ENCODE peak calls at places on chromosomes 5 and 9, in six cellular contexts. K, G, P, Q, I and S are unnamed samples.

GRCh38 chr9:96021616-96022444 is 146.3 kb downstream of the ERCC6L2 start:
- DNase-seq in G (no peak), P (peak), K (no peak), I (no peak), Q (peak), S (no peak)

GRCh38 chr5:172162348-172162747 is 25.7 kb downstream of the STK10 start:
- DNase-seq in P (no peak), K (no peak), G (no peak), I (no peak), Q (no peak), S (no peak)

GRCh38 chr5:132777209-132778069 is at the start of gene SEPTIN8:
- DNase-seq in P (peak), G (no peak), I (peak), Q (peak), K (no peak), S (no peak)

GRCh38 chr5:22709743-22710142 is 143.4 kb downstream of the CDH12 start:
- DNase-seq in P (no peak), Q (no peak), K (no peak), I (no peak), G (no peak), S (peak)

GRCh38 chr9:92944921-92945320 is 2.4 kb upstream of the FGD3 start:
- DNase-seq in G (no peak), P (no peak), I (no peak), K (no peak), Q (no peak), S (no peak)

GRCh38 chr9:79670269-79670961 is 98.7 kb downstream of the TLE4 start:
- DNase-seq in G (no peak), K (no peak), I (no peak), Q (no peak), P (no peak), S (peak)

GRCh38 chr9:131641618-131642495 is 96.5 kb downstream of the PRRT1B start:
- DNase-seq in I (no peak), K (no peak), G (no peak), P (no peak), Q (peak), S (no peak)

GRCh38 chr5:31186672-31187267 is 6.7 kb upstream of the CDH6 start:
- DNase-seq in P (no peak), G (no peak), I (no peak), Q (no peak), K (no peak), S (no peak)

GRCh38 chr5:10133830-10134229 is 115.9 kb downstream of the ATPSCKMT start:
- DNase-seq in I (no peak), Q (no peak), G (peak), P (no peak), K (no peak), S (no peak)

GRCh38 chr5:598564-598890 is 13.6 kb upstream of the CEP72 start:
- DNase-seq in K (no peak), Q (peak), P (no peak), G (no peak), I (no peak), S (no peak)

GRCh38 chr5:140869555-140869886 is 764 bp downstream of the PCDHA11 start:
- DNase-seq in G (no peak), K (no peak), P (no peak), I (no peak), Q (no peak), S (no peak)

GRCh38 chr5:8829322-8830029 is 716.4 kb downstream of the SEMA5A start:
- DNase-seq in G (peak), P (no peak), K (no peak), Q (no peak), I (no peak), S (peak)

GRCh38 chr5:175743676-175744210 is 85.9 kb downstream of the HRH2 start:
- DNase-seq in I (peak), Q (no peak), K (no peak), P (no peak), G (no peak), S (no peak)

GRCh38 chr5:16128944-16129343 is 50.6 kb downstream of the MARCHF11 start:
- DNase-seq in Q (no peak), I (no peak), K (no peak), P (no peak), G (no peak), S (no peak)

GRCh38 chr5:39109616-39110015 is 35.4 kb upstream of the RICTOR start:
- DNase-seq in I (no peak), K (no peak), G (no peak), P (no peak), Q (no peak), S (no peak)

DNA sequence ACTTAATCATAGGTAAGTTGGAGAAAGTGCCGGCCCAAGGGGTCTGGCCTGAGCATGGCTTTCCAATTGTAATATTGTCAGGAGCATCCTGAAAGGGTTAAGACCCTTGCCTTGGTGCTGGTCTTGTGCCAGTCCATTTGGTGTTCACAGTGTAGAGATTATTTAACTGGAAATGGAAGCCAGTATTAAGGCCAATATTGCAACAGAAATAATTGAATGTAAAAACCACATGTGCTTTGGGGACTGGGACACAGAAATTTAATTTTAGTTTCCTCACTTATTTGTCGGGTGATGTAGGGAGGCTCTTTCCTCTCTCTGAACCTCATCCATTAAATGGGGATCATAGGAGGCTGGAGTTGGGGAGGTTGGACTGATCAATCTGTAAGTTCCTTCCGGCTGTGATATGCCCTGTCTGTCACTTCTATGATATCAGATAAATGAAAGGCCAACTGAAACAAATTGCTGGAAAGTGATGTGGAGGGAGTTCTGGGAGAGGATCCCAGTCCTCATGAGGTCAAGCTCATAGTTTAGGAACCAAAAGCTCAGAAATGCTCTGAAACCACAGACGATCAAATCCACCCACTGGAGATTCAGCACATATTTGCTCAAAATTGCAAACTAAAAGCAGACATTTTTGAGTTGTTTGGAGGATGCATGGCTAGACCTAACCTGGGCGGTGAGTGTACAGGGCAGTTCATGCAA is 54.8 kb upstream of the COL15A1 start:
- DNase-seq in G (no peak), Q (peak), P (no peak), K (no peak), I (no peak), S (no peak)
- H3K27ac ChIP-seq in G (no peak), Q (peak), P (no peak), K (peak), I (peak), S (no peak)

DNA sequence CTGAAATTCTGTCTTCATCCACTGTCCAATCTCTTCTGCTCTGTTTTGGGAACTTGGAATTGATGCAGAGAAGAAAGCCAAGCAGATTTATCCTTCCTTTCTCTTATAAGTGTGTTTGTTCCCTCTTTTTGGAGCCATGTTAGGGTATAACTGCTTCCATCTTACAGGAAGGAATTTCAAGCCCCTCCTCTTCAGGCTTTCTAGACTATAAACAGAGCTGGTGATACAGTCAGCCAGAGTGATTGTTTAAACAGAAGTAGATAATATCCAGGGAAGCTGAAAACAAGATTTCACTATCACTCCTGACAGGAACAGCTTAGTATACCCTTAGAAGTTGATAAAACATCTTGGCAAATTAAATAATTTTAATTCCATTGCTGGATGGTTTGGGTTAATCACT is 102.1 kb upstream of the DMRT1 start:
- DNase-seq in P (no peak), K (no peak), Q (no peak), G (no peak), I (no peak), S (no peak)
- H3K27ac ChIP-seq in P (no peak), K (peak), Q (peak), G (peak), I (peak), S (peak)

GRCh38 chr5:52804978-52805377 is 17.3 kb downstream of the ITGA1 start:
- DNase-seq in G (no peak), I (no peak), Q (no peak), K (no peak), P (no peak), S (no peak)
- H3K27ac ChIP-seq in G (peak), I (peak), Q (no peak), K (no peak), P (no peak), S (no peak)

DNA sequence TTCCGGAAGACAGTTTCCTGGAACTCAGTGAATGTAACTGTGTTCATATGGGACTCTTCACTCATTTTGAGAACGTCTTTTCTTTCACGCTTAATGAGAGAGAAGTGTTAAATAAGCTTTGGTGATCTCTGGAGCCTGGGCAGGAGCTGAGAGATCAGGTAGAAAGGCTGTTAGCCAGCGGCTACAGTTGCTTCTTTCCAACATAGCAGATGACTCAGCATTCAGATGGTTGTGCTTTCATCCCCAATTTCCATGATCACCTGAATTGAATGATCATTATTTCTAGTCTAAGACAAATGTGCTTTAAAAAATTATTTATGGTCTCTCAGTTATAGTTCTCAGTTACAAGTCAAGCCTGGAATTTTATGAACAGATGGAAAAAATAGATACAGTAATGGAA is 234.5 kb downstream of the ADAMTSL1 start:
- DNase-seq in Q (no peak), P (no peak), I (no peak), K (no peak), G (no peak), S (no peak)
- H3K27ac ChIP-seq in Q (no peak), P (no peak), I (no peak), K (no peak), G (no peak), S (no peak)

GRCh38 chr9:121319394-121319780 is 50.7 kb downstream of the STOM start:
- DNase-seq in K (peak), P (no peak), G (no peak), Q (no peak), I (no peak), S (no peak)
- H3K27ac ChIP-seq in K (peak), P (peak), G (no peak), Q (peak), I (peak), S (peak)

DNA sequence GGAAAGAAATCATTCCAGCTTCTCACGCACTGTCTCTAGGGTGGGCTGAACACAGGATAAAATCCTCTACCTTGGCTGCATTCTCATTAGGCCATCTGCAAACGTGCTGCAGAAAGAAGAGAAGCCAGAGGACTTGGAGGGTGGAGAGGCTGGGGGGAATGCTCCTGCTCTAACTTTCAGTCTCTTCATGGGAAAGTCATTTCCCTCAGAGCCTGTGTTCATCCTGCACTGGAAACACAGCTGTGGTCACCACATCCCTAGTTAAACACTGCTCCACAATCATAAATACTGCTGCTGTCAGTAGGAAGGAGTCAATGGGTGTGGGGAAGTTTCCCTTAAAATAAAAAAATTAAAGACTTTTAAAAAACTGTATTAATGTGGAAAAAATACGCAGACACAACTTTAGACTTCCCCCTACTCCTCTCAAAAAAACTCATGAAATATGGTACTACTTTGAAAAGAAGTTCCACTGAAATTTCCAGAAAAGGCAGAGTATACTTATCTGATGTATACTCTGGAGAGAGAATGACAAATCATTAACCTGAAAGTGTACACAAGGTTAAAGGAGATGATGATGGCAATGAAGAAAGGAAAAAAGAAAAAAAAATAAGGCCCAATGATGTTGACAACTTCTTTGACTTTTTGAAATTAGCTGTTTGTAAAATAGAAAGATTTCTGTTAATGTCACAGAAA is 46.8 kb downstream of the LHFPL2 start:
- DNase-seq in P (no peak), K (no peak), G (no peak), Q (no peak), I (no peak), S (no peak)
- H3K27ac ChIP-seq in P (no peak), K (no peak), G (peak), Q (peak), I (peak), S (no peak)

GRCh38 chr9:82681809-82682208 is 381.1 kb downstream of the RASEF start:
- DNase-seq in K (no peak), G (no peak), Q (no peak), I (no peak), P (no peak), S (no peak)
- H3K27ac ChIP-seq in K (no peak), G (no peak), Q (no peak), I (no peak), P (no peak), S (no peak)

DNA sequence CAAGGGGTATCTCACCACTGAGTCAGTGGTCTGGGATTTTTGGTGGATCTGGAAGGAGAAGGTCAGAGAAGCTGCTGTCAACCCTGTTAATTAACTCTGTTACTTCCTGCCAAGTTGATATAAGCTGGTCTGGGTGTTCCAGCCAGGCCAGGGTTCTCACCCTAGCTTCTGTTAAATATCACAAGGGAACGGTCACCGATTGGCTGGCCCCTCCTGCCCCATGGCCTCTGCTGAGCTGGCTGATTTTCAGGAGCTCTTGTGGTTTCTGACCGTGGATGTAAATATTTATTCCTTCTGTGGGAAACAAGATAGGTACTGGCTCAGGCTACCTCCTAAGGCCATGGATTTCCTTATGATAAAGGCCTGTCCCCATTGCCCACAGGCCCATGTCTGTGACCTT is 1.0 kb downstream of the ADAMTS13 start:
- DNase-seq in P (no peak), G (no peak), Q (no peak), I (no peak), K (no peak), S (no peak)
- H3K27ac ChIP-seq in P (no peak), G (no peak), Q (no peak), I (no peak), K (no peak), S (no peak)

GRCh38 chr9:82580921-82581320 is 482.0 kb downstream of the RASEF start:
- DNase-seq in Q (no peak), G (no peak), K (no peak), P (no peak), I (no peak), S (no peak)

GRCh38 chr9:82581516-82581915 is 481.4 kb downstream of the RASEF start:
- DNase-seq in G (no peak), Q (no peak), K (no peak), I (no peak), P (no peak), S (no peak)

GRCh38 chr9:82582693-82583092 is 480.2 kb downstream of the RASEF start:
- DNase-seq in Q (no peak), I (no peak), P (no peak), K (no peak), G (no peak), S (no peak)

GRCh38 chr9:82584349-82584846 is 478.5 kb downstream of the RASEF start:
- DNase-seq in K (no peak), P (no peak), G (no peak), I (no peak), Q (no peak), S (no peak)

GRCh38 chr9:82583524-82583923 is 479.4 kb downstream of the RASEF start:
- DNase-seq in G (no peak), K (no peak), I (no peak), Q (no peak), P (no peak), S (no peak)
- H3K27ac ChIP-seq in G (no peak), K (no peak), I (no peak), Q (no peak), P (no peak), S (no peak)